ENCODE peak calls at places on chromosomes 3 and 15, in eight cellular contexts. J is nephron progenitor cell, P is RWPE1, A is heart right ventricle, O is epithelial cell of esophagus, T is GM23338, H is GM13977, V is stomach. G is an unnamed sample.

GRCh38 chr3:50212502-50212901 is 7.4 kb downstream of the SLC38A3 start:
- DNase-seq in P (no peak), V (no peak), H (no peak), O (no peak), A (no peak), J (no peak), T (peak), G (no peak)

GRCh38 chr3:61872077-61872706 is 310.8 kb downstream of the PTPRG start:
- DNase-seq in J (no peak), H (no peak), V (no peak), O (no peak), P (no peak), A (no peak), T (peak), G (no peak)

GRCh38 chr15:65077981-65078352 is 1.4 kb downstream of the KBTBD13 start:
- DNase-seq in T (peak), O (peak), A (peak), J (peak), V (peak), H (peak), P (no peak), G (no peak)

GRCh38 chr3:134959516-134959915 is 164.5 kb downstream of the EPHB1 start:
- DNase-seq in V (no peak), O (no peak), J (no peak), H (no peak), A (no peak), T (no peak), P (no peak), G (no peak)

GRCh38 chr3:50221413-50222168 is 14.4 kb upstream of the GNAI2 start:
- DNase-seq in V (no peak), P (no peak), A (no peak), T (peak), H (no peak), J (no peak), O (no peak), G (no peak)

GRCh38 chr3:170419301-170420087 is 826 bp downstream of the CLDN11 start:
- DNase-seq in H (no peak), A (peak), P (no peak), T (peak), J (peak), V (no peak), O (no peak), G (no peak)

GRCh38 chr3:68139897-68140296 is 485.5 kb upstream of the SUCLG2 start:
- DNase-seq in A (no peak), P (no peak), T (no peak), J (no peak), O (no peak), H (no peak), V (no peak), G (no peak)

GRCh38 chr3:8278448-8278847 is 223.2 kb upstream of the LMCD1 start:
- DNase-seq in P (no peak), T (peak), H (no peak), A (no peak), O (no peak), J (no peak), V (no peak), G (no peak)

GRCh38 chr3:71784201-71784913 is 591 bp downstream of the PROK2 start:
- DNase-seq in H (no peak), P (no peak), J (peak), O (no peak), V (no peak), A (no peak), T (peak), G (no peak)

GRCh38 chr3:69120879-69121464 is 1.4 kb downstream of the LMOD3 start:
- DNase-seq in J (peak), A (no peak), H (peak), O (peak), T (peak), P (peak), V (peak), G (peak)

GRCh38 chr15:85872125-85872524 is 77.4 kb upstream of the KLHL25 start:
- DNase-seq in V (no peak), P (no peak), O (no peak), A (no peak), T (no peak), H (no peak), J (no peak), G (no peak)

GRCh38 chr3:1805331-1805730 is 293.3 kb upstream of the CNTN4 start:
- DNase-seq in O (no peak), T (no peak), P (no peak), J (no peak), H (no peak), V (no peak), A (no peak), G (no peak)

GRCh38 chr15:100020614-100021013 is 287.4 kb upstream of the LYSMD4 start:
- DNase-seq in P (no peak), T (no peak), J (no peak), V (no peak), H (no peak), A (no peak), O (no peak), G (no peak)

GRCh38 chr3:354433-354832 is 157.9 kb downstream of the CHL1 start:
- DNase-seq in P (no peak), A (no peak), J (peak), V (no peak), T (peak), O (peak), H (peak), G (no peak)

GRCh38 chr3:170499562-170500156 is 81.0 kb downstream of the CLDN11 start:
- DNase-seq in J (no peak), V (peak), A (no peak), O (peak), H (peak), T (peak), P (peak), G (peak)

GRCh38 chr3:191528589-191528988 is 67.6 kb downstream of the PYDC2 start:
- DNase-seq in P (no peak), J (no peak), H (no peak), T (no peak), O (peak), A (no peak), V (no peak), G (no peak)

GRCh38 chr3:146770881-146771280 is 165.7 kb upstream of the PLSCR5 start:
- DNase-seq in A (no peak), H (no peak), P (no peak), O (no peak), V (no peak), T (no peak), J (no peak), G (no peak)

GRCh38 chr3:141797167-141797773 is 34.1 kb downstream of the GRK7 start:
- DNase-seq in P (no peak), A (peak), O (peak), J (peak), H (peak), V (peak), T (peak), G (no peak)

GRCh38 chr15:81330351-81331085 is 6.6 kb upstream of the STARD5 start:
- DNase-seq in A (no peak), O (no peak), J (no peak), P (no peak), V (no peak), T (no peak), H (no peak), G (no peak)

GRCh38 chr15:62691008-62691407 is 351.5 kb upstream of the TPM1 start:
- DNase-seq in V (no peak), A (no peak), O (no peak), H (no peak), J (no peak), P (no peak), T (no peak), G (no peak)

GRCh38 chr15:40111888-40112287 is 3.2 kb upstream of the BMF start:
- DNase-seq in H (peak), V (no peak), P (no peak), A (no peak), T (no peak), J (no peak), O (no peak), G (no peak)

GRCh38 chr3:12155833-12156232 is 2.9 kb downstream of the TIMP4 start:
- DNase-seq in P (peak), J (no peak), H (no peak), T (no peak), A (no peak), V (no peak), O (peak), G (no peak)

GRCh38 chr3:151724846-151725562 is 8.7 kb upstream of the AADACL2 start:
- DNase-seq in P (no peak), H (no peak), A (no peak), V (no peak), O (no peak), T (peak), J (no peak), G (peak)

GRCh38 chr3:127770671-127771370 is 51.5 kb downstream of the MGLL start:
- DNase-seq in V (no peak), H (no peak), A (no peak), O (no peak), J (no peak), T (no peak), P (no peak), G (no peak)

GRCh38 chr3:127769284-127770081 is 52.8 kb downstream of the MGLL start:
- DNase-seq in A (no peak), J (no peak), T (no peak), P (no peak), O (no peak), H (no peak), V (no peak), G (no peak)

GRCh38 chr3:127767126-127767525 is 55.2 kb downstream of the MGLL start:
- DNase-seq in A (no peak), J (no peak), T (no peak), H (no peak), O (no peak), P (no peak), V (no peak), G (no peak)

GRCh38 chr3:127771746-127772145 is 50.6 kb downstream of the MGLL start:
- DNase-seq in V (no peak), A (no peak), H (no peak), P (no peak), O (no peak), J (no peak), T (no peak), G (no peak)

DNA sequence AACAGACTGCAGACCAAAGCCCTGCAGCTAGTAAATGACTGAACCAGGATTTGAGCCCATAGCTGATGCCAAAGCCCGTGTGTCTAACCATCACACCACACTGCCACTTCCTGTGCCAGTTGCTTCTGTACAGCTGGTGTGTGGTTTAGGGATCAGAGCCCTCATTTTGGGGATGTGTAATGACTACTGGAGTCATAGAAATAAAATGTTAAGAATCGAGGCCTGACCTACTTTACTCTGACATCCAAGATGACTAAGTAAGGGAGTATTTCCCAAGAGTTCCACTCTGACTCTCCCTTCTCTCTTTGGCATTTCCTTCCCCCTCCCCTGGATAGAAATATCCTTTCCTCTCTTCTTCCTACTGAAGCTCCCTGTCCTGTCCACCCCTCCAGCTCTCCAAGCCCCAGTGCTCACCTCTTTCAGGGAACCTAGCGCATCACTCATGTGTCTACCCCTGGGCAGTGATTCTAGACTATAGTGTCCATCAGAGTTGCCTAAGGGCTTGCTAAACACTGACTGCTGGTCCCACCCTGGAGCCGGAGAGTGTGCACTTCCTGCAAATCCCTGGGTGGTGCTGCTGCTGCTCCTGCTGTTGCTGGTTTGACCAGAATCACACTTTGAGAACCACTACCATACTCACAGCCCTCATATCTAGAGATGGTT is 53.8 kb downstream of the MGLL start:
- DNase-seq in P (peak), J (no peak), T (no peak), O (peak), A (no peak), V (no peak), H (no peak), G (peak)
- TF ChIP-seq CTCF in P (no peak), J (no peak), T (no peak), O (peak), A (no peak), V (no peak), H (no peak), G (peak)

GRCh38 chr3:178384302-178384939 is 151.8 kb upstream of the KCNMB2 start:
- DNase-seq in J (no peak), A (no peak), T (no peak), V (no peak), H (no peak), O (no peak), P (no peak), G (no peak)
- TF ChIP-seq CTCF in J (no peak), A (peak), T (no peak), V (no peak), H (no peak), O (no peak), P (no peak), G (no peak)

DNA sequence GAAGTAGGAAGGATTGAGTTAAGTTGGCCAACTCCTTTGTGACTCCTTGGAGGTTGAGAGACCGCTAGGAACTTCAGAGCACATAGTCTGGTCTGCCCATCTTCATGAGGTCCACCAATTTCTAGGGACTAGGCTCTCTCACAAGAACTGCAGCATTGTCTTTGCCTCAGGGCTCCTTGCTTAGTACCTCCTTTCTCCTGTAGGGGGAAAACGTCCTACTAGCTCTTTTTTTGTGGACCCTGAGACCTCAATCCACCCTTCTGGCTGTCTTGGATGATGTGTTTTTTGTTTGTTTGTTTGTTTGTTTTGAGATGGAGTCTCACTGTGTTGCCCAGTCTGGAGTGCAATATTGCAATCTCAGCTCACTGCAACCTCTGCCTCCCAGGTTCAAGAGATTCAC is 21.6 kb downstream of the REC114 start:
- DNase-seq in H (peak), V (no peak), O (peak), A (no peak), T (peak), P (no peak), J (no peak), G (no peak)
- TF ChIP-seq CTCF in H (peak), V (no peak), O (no peak), A (no peak), T (peak), P (no peak), J (no peak), G (no peak)

DNA sequence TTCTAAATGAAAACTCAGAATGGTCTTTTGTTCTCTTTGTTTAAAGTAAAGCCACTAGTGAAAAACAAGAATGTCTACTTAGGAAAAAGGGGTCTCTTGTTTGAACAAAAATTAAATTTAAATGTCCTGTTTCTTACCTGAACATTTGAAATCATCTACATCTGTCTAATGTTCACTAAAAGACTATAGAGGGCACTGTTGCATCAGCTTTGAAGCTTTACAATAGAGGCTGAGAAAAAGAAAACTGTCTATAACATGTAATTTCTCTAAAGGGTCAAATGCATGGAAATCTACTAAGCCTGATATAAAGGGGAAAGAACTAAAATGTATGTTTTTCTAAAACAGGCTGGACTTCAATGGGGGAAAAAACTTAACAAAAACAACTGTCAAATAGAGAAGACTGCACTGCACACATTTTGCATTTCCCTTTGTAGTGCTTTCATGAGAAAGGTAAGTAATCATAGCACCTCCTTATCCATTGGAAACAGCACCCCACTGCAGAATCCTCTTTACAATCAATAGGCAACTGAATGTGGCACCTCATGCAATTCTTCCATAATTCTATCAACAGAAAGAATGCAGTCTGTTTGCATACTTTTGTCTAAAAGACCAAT is 26.3 kb downstream of the DPH6 start:
- DNase-seq in J (no peak), T (peak), H (no peak), A (no peak), V (no peak), P (peak), O (peak), G (no peak)
- TF ChIP-seq CTCF in J (peak), T (peak), H (peak), A (peak), V (peak), P (peak), O (peak), G (peak)

G was measured in AG09319.